ENCODE peak calls at places on chromosomes 7 and 10, in ten cellular contexts. One of them, this sample, is unnamed.

GRCh38 chr10:125340871-125341270 is 180.5 kb upstream of the CTBP2 start:
- DNase-seq in activated T-cell treated with anti-CD3 and anti-CD28 coated beads for 1 hour: no peak
- DNase-seq in effector memory CD4-positive, alpha-beta T cell: no peak
- DNase-seq in NK-92 treated with Interleukin-12 subunit alpha and Interleukin-12 subunit beta, amount 100 ng/mL, for 24 hours: no peak
- DNase-seq in retina: no peak
- DNase-seq in aorta: no peak
- DNase-seq in adrenal gland: no peak
- DNase-seq in suprapubic skin: no peak
- DNase-seq in NCI-H460: no peak
- DNase-seq in iris pigment epithelial cell: peak
- DNase-seq in this sample: no peak

GRCh38 chr7:114155106-114155765 is 236.4 kb upstream of the PPP1R3A start:
- DNase-seq in iris pigment epithelial cell: no peak
- DNase-seq in adrenal gland: no peak
- DNase-seq in suprapubic skin: no peak
- DNase-seq in aorta: no peak
- DNase-seq in effector memory CD4-positive, alpha-beta T cell: no peak
- DNase-seq in activated T-cell treated with anti-CD3 and anti-CD28 coated beads for 1 hour: no peak
- DNase-seq in retina: no peak
- DNase-seq in NCI-H460: no peak
- DNase-seq in NK-92 treated with Interleukin-12 subunit alpha and Interleukin-12 subunit beta, amount 100 ng/mL, for 24 hours: no peak
- DNase-seq in this sample: no peak

GRCh38 chr10:89355373-89355772 is 22.5 kb upstream of the IFIT1B start:
- DNase-seq in aorta: no peak
- DNase-seq in iris pigment epithelial cell: peak
- DNase-seq in activated T-cell treated with anti-CD3 and anti-CD28 coated beads for 1 hour: no peak
- DNase-seq in NCI-H460: no peak
- DNase-seq in suprapubic skin: no peak
- DNase-seq in NK-92 treated with Interleukin-12 subunit alpha and Interleukin-12 subunit beta, amount 100 ng/mL, for 24 hours: no peak
- DNase-seq in effector memory CD4-positive, alpha-beta T cell: no peak
- DNase-seq in retina: no peak
- DNase-seq in adrenal gland: no peak
- DNase-seq in this sample: no peak

GRCh38 chr7:143408686-143409551 is at the start of gene EPHA1:
- DNase-seq in iris pigment epithelial cell: no peak
- DNase-seq in NK-92 treated with Interleukin-12 subunit alpha and Interleukin-12 subunit beta, amount 100 ng/mL, for 24 hours: no peak
- DNase-seq in NCI-H460: no peak
- DNase-seq in aorta: peak
- DNase-seq in retina: peak
- DNase-seq in adrenal gland: no peak
- DNase-seq in activated T-cell treated with anti-CD3 and anti-CD28 coated beads for 1 hour: peak
- DNase-seq in suprapubic skin: no peak
- DNase-seq in effector memory CD4-positive, alpha-beta T cell: peak
- DNase-seq in this sample: peak

GRCh38 chr7:132226626-132227290 is 349.5 kb downstream of the PLXNA4 start:
- DNase-seq in NK-92 treated with Interleukin-12 subunit alpha and Interleukin-12 subunit beta, amount 100 ng/mL, for 24 hours: no peak
- DNase-seq in suprapubic skin: no peak
- DNase-seq in NCI-H460: no peak
- DNase-seq in effector memory CD4-positive, alpha-beta T cell: no peak
- DNase-seq in retina: peak
- DNase-seq in adrenal gland: no peak
- DNase-seq in activated T-cell treated with anti-CD3 and anti-CD28 coated beads for 1 hour: no peak
- DNase-seq in iris pigment epithelial cell: no peak
- DNase-seq in aorta: no peak
- DNase-seq in this sample: no peak

GRCh38 chr7:136134503-136134902 is 157.3 kb upstream of the MTPN start:
- DNase-seq in aorta: no peak
- DNase-seq in iris pigment epithelial cell: peak
- DNase-seq in suprapubic skin: no peak
- DNase-seq in activated T-cell treated with anti-CD3 and anti-CD28 coated beads for 1 hour: no peak
- DNase-seq in effector memory CD4-positive, alpha-beta T cell: no peak
- DNase-seq in retina: no peak
- DNase-seq in NCI-H460: no peak
- DNase-seq in NK-92 treated with Interleukin-12 subunit alpha and Interleukin-12 subunit beta, amount 100 ng/mL, for 24 hours: no peak
- DNase-seq in adrenal gland: no peak
- DNase-seq in this sample: no peak

GRCh38 chr7:90856317-90857072 is 260.4 kb downstream of the CDK14 start:
- DNase-seq in retina: no peak
- DNase-seq in suprapubic skin: no peak
- DNase-seq in NK-92 treated with Interleukin-12 subunit alpha and Interleukin-12 subunit beta, amount 100 ng/mL, for 24 hours: no peak
- DNase-seq in effector memory CD4-positive, alpha-beta T cell: no peak
- DNase-seq in iris pigment epithelial cell: no peak
- DNase-seq in activated T-cell treated with anti-CD3 and anti-CD28 coated beads for 1 hour: no peak
- DNase-seq in aorta: no peak
- DNase-seq in adrenal gland: no peak
- DNase-seq in NCI-H460: no peak
- DNase-seq in this sample: no peak

GRCh38 chr10:86953747-86954680 is 3.4 kb downstream of the MMRN2 start:
- DNase-seq in suprapubic skin: peak
- DNase-seq in iris pigment epithelial cell: peak
- DNase-seq in NK-92 treated with Interleukin-12 subunit alpha and Interleukin-12 subunit beta, amount 100 ng/mL, for 24 hours: no peak
- DNase-seq in effector memory CD4-positive, alpha-beta T cell: no peak
- DNase-seq in aorta: peak
- DNase-seq in activated T-cell treated with anti-CD3 and anti-CD28 coated beads for 1 hour: no peak
- DNase-seq in NCI-H460: no peak
- DNase-seq in retina: peak
- DNase-seq in adrenal gland: peak
- DNase-seq in this sample: no peak

GRCh38 chr7:135817576-135817975 is 69.0 kb upstream of the FAM180A start:
- DNase-seq in suprapubic skin: no peak
- DNase-seq in retina: no peak
- DNase-seq in iris pigment epithelial cell: no peak
- DNase-seq in aorta: no peak
- DNase-seq in NCI-H460: no peak
- DNase-seq in adrenal gland: no peak
- DNase-seq in activated T-cell treated with anti-CD3 and anti-CD28 coated beads for 1 hour: no peak
- DNase-seq in effector memory CD4-positive, alpha-beta T cell: no peak
- DNase-seq in NK-92 treated with Interleukin-12 subunit alpha and Interleukin-12 subunit beta, amount 100 ng/mL, for 24 hours: no peak
- DNase-seq in this sample: no peak

GRCh38 chr10:58742141-58742540 is 229.5 kb downstream of the BICC1 start:
- DNase-seq in effector memory CD4-positive, alpha-beta T cell: no peak
- DNase-seq in retina: no peak
- DNase-seq in NK-92 treated with Interleukin-12 subunit alpha and Interleukin-12 subunit beta, amount 100 ng/mL, for 24 hours: no peak
- DNase-seq in NCI-H460: no peak
- DNase-seq in iris pigment epithelial cell: peak
- DNase-seq in adrenal gland: no peak
- DNase-seq in aorta: no peak
- DNase-seq in activated T-cell treated with anti-CD3 and anti-CD28 coated beads for 1 hour: no peak
- DNase-seq in suprapubic skin: no peak
- DNase-seq in this sample: no peak

This sample was measured in activated CD4-positive, alpha-beta T cell treated with anti-CD3 and anti-CD28 coated beads for 1 hour.